ENCODE peak calls at places on chromosome 16, in seven cellular contexts. A is A549, Q is tibial nerve, N is stomach, M is HepG2, U is sigmoid colon, R is upper lobe of left lung. F is an unnamed sample.

GRCh38 chr16:55543470-55543869 is 23.0 kb upstream of the CAPNS2 start:
- DNase-seq in A (no peak), N (no peak), R (no peak), U (no peak), Q (no peak), M (peak; percentile 35), F (no peak)

GRCh38 chr16:85637808-85638186 is 24.7 kb downstream of the GSE1 start:
- DNase-seq in M (no peak), R (peak; percentile 87), A (no peak), N (peak; percentile 79), U (no peak), Q (no peak), F (no peak)

GRCh38 chr16:898761-899677 is 71.8 kb downstream of the LMF1 start:
- DNase-seq in N (no peak), U (no peak), R (peak; percentile 67), A (no peak), Q (no peak), M (no peak), F (no peak)

GRCh38 chr16:2483160-2483559 is 8.2 kb downstream of the TBC1D24 start:
- DNase-seq in M (no peak), R (peak; percentile 64), N (no peak), U (no peak), A (no peak), Q (no peak), F (no peak)

GRCh38 chr16:84484579-84485254 is 19.7 kb downstream of the MEAK7 start:
- DNase-seq in A (peak; percentile 47), M (peak; percentile 62), N (peak; percentile 64), R (no peak), U (no peak), Q (peak; percentile 80), F (peak; percentile 60)

GRCh38 chr16:64019339-64019738 is 1102.5 kb downstream of the CDH11 start:
- DNase-seq in N (no peak), M (no peak), U (no peak), Q (no peak), R (no peak), A (no peak), F (no peak)

GRCh38 chr16:1610071-1610840 is 1.6 kb downstream of the IFT140 start:
- DNase-seq in Q (peak; percentile 84), U (peak; percentile 94), A (peak; percentile 81), M (peak; percentile 81), R (peak; percentile 99), N (peak; percentile 93), F (peak; percentile 90)

GRCh38 chr16:22813223-22813945 is 578 bp upstream of the HS3ST2 start:
- DNase-seq in U (peak; percentile 67), N (peak; percentile 32), Q (no peak), M (peak; percentile 28), R (peak; percentile 84), A (no peak), F (no peak)

GRCh38 chr16:83336630-83337029 is 471.1 kb upstream of the HSBP1 start:
- DNase-seq in R (no peak), U (no peak), M (no peak), N (no peak), A (no peak), Q (no peak), F (no peak)

GRCh38 chr16:31325171-31325570 is 29.8 kb upstream of the ITGAX start:
- DNase-seq in N (no peak), Q (no peak), R (peak; percentile 32), A (no peak), M (no peak), U (no peak), F (no peak)

GRCh38 chr16:30032083-30032819 is 1.2 kb upstream of the TLCD3B start:
- DNase-seq in M (peak; percentile 82), R (no peak), Q (peak; percentile 44), N (peak; percentile 48), A (no peak), U (no peak), F (peak; percentile 50)

GRCh38 chr16:67430504-67431076 is 331 bp upstream of the HSD11B2 start:
- DNase-seq in Q (no peak), M (peak; percentile 77), U (no peak), A (peak; percentile 44), N (peak; percentile 65), R (peak; percentile 90), F (no peak)

GRCh38 chr16:10296956-10297340 is 88.9 kb upstream of the ATF7IP2 start:
- DNase-seq in U (no peak), Q (no peak), A (no peak), M (no peak), R (no peak), N (no peak), F (no peak)

GRCh38 chr16:88934066-88934667 is 42.8 kb downstream of the CBFA2T3 start:
- DNase-seq in R (peak; percentile 81), A (no peak), M (no peak), N (no peak), U (no peak), Q (no peak), F (no peak)
- TF ChIP-seq POLR2A in R (no peak), A (no peak), M (no peak), N (no peak), U (no peak), Q (no peak), F (no peak)

GRCh38 chr16:88804173-88804551 is 573 bp downstream of the CDT1 start:
- DNase-seq in Q (no peak), N (no peak), M (no peak), A (no peak), U (no peak), R (no peak), F (no peak)
- H3K4me3 ChIP-seq in Q (no peak overlapping the region), N (peak overlapping the region; percentile 55), M (peak overlapping the region; percentile 88), A (peak overlapping the region; percentile 73), U (no peak overlapping the region), R (peak overlapping the region; percentile 51), F (no peak overlapping the region)

GRCh38 chr16:16093625-16094332 is 129.5 kb downstream of the ABCC6 start:
- DNase-seq in U (no peak), R (no peak), N (no peak), Q (no peak), A (no peak), M (no peak), F (peak; percentile 50)

GRCh38 chr16:16099320-16099719 is 124.0 kb downstream of the ABCC6 start:
- DNase-seq in A (no peak), R (no peak), N (no peak), Q (no peak), M (no peak), U (no peak), F (no peak)

GRCh38 chr16:16096858-16097213 is 126.5 kb downstream of the ABCC6 start:
- DNase-seq in M (no peak), U (no peak), R (no peak), Q (no peak), A (no peak), N (no peak), F (no peak)

GRCh38 chr16:16095646-16096045 is 127.6 kb downstream of the ABCC6 start:
- DNase-seq in N (no peak), Q (no peak), A (no peak), M (no peak), R (no peak), U (no peak), F (no peak)

DNA sequence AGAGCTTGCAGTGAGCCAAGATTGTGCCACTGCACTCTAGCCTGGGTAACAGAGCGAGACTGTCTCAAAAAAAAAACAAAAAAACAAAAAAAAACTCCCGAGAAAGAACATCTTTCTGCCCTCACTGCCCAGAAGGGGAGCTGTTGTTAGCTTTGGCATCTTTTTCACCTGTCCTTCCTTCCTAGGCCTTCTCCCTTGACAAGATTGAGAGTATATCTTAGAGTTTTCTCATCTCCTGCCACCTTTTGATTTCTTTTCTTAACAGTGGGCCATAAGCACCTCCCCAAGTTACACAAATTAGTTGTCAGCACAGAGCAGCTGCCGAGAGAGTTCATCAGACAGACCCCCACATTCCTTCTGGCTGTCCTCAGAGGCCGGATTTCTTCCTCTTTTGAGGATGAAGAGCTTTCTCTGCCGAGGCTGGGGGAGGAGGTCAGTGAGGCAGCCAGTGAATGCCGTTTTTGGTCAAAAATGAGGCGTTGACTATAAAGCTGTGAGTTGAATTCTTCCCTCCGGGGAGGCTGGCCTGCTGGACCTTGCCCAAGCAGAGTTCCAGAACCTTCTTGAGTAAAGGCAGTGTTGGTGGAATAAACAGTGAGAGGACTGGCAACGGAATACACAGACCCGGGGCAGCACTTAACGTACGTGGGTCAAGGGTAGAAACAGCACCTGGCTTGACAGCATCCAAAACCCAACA is 127.0 kb downstream of the ABCC6 start:
- DNase-seq in Q (peak; percentile 32), A (peak; percentile 40), R (no peak), M (no peak), N (no peak), U (peak; percentile 92), F (peak; percentile 66)
- TF ChIP-seq EP300 in Q (no peak), A (no peak), R (no peak), M (no peak), N (no peak), U (peak; percentile 76), F (no peak)

GRCh38 chr16:52871481-52871880 is 181.2 kb downstream of the CHD9NB start:
- DNase-seq in R (no peak), Q (no peak), U (no peak), A (no peak), N (no peak), M (no peak), F (no peak)

GRCh38 chr16:52872706-52873105 is 180.0 kb downstream of the CHD9NB start:
- DNase-seq in Q (no peak), A (no peak), U (no peak), M (no peak), N (no peak), R (no peak), F (no peak)

GRCh38 chr16:52873997-52874500 is 178.6 kb downstream of the CHD9NB start:
- DNase-seq in M (no peak), N (no peak), Q (no peak), R (no peak), A (no peak), U (no peak), F (no peak)

GRCh38 chr16:52869243-52869642 is 183.5 kb downstream of the CHD9NB start:
- DNase-seq in U (no peak), A (no peak), Q (no peak), N (no peak), M (peak; percentile 6), R (no peak), F (no peak)
- TF ChIP-seq POLR2A in U (no peak), A (no peak), Q (no peak), N (no peak), M (no peak), R (no peak), F (no peak)